ENCODE peak calls at places on chromosomes 13 and 19, in eight cellular contexts. Q, O, T, Z, U, N, H and F are unnamed samples.
A peak's percentile ranks its signal among the peaks of the same experiment; 100 is the strongest.

GRCh38 chr13:104314926-104315535 is 1248.8 kb upstream of the SLC10A2 start:
- DNase-seq in Q (no peak), O (no peak), T (no peak), Z (no peak), U (no peak), N (no peak), H (no peak), F (no peak)

GRCh38 chr13:30892966-30893365 is 13.1 kb upstream of the MEDAG start:
- DNase-seq in Q (peak; percentile 75), O (peak; percentile 72), T (no peak), Z (no peak), U (no peak), N (peak; percentile 69), H (no peak), F (no peak)

GRCh38 chr13:23586336-23586735 is 16.1 kb downstream of the TNFRSF19 start:
- DNase-seq in Q (no peak), O (no peak), T (no peak), Z (no peak), U (no peak), N (no peak), H (no peak), F (no peak)

GRCh38 chr19:32651729-32652140 is 23.2 kb downstream of the ANKRD27 start:
- DNase-seq in Q (peak; percentile 42), O (no peak), T (no peak), Z (no peak), U (peak; percentile 80), N (no peak), H (no peak), F (no peak)

GRCh38 chr13:50805805-50806204 is 37.7 kb downstream of the DLEU7 start:
- DNase-seq in Q (peak; percentile 29), O (peak; percentile 32), T (no peak), Z (no peak), U (peak; percentile 74), N (peak; percentile 35), H (peak; percentile 27), F (no peak)

GRCh38 chr19:290539-291521 is at the start of gene PLPP2:
- DNase-seq in Q (peak; percentile 36), O (no peak), T (peak; percentile 80), Z (no peak), U (peak; percentile 91), N (peak; percentile 30), H (no peak), F (no peak)

GRCh38 chr19:47379398-47379938 is 30.4 kb downstream of the DHX34 start:
- DNase-seq in Q (no peak), O (no peak), T (no peak), Z (no peak), U (peak; percentile 62), N (no peak), H (peak; percentile 82), F (no peak)

GRCh38 chr13:47832458-47832972 is 168.6 kb downstream of the SUCLA2 start:
- DNase-seq in Q (no peak), O (no peak), T (no peak), Z (no peak), U (no peak), N (no peak), H (no peak), F (no peak)

GRCh38 chr13:48661112-48661511 is 7.4 kb downstream of the CYSLTR2 start:
- DNase-seq in Q (no peak), O (no peak), T (no peak), Z (no peak), U (no peak), N (no peak), H (no peak), F (no peak)

GRCh38 chr13:110135977-110136597 is 170.9 kb downstream of the COL4A1 start:
- DNase-seq in Q (no peak), O (no peak), T (no peak), Z (no peak), U (peak; percentile 36), N (no peak), H (no peak), F (no peak)

GRCh38 chr19:43433689-43434088 is 19.0 kb downstream of the TEX101 start:
- DNase-seq in Q (no peak), O (no peak), T (no peak), Z (no peak), U (no peak), N (no peak), H (no peak), F (no peak)